ENCODE peak calls at places on chromosomes 12 and 14, in four cellular contexts. One of them, this sample, is unnamed.

GRCh38 chr12:109291531-109292341 is 17.3 kb downstream of the FOXN4 start:
- DNase-seq in GM12892: no peak
- DNase-seq in breast epithelium: no peak
- DNase-seq in fibroblast of lung: peak
- DNase-seq in this sample: peak

GRCh38 chr12:18719922-18720321 is 17.9 kb downstream of the PLCZ1 start:
- DNase-seq in fibroblast of lung: peak
- DNase-seq in GM12892: no peak
- DNase-seq in breast epithelium: no peak
- DNase-seq in this sample: no peak

GRCh38 chr12:21434704-21435103 is 2.8 kb upstream of the PYROXD1 start:
- DNase-seq in fibroblast of lung: no peak
- DNase-seq in breast epithelium: no peak
- DNase-seq in GM12892: no peak
- DNase-seq in this sample: no peak

GRCh38 chr12:108694812-108695278 is 36.5 kb downstream of the CORO1C start:
- DNase-seq in breast epithelium: no peak
- DNase-seq in GM12892: no peak
- DNase-seq in fibroblast of lung: peak
- DNase-seq in this sample: no peak

GRCh38 chr12:46342562-46343033 is 30.0 kb downstream of the SLC38A2 start:
- DNase-seq in GM12892: no peak
- DNase-seq in breast epithelium: no peak
- DNase-seq in fibroblast of lung: no peak
- DNase-seq in this sample: no peak

GRCh38 chr14:68937790-68938514 is 41.1 kb downstream of the ACTN1 start:
- DNase-seq in breast epithelium: peak
- DNase-seq in fibroblast of lung: peak
- DNase-seq in GM12892: no peak
- DNase-seq in this sample: no peak

GRCh38 chr14:24237463-24237955 is 4.8 kb downstream of the GMPR2 start:
- DNase-seq in breast epithelium: no peak
- DNase-seq in fibroblast of lung: no peak
- DNase-seq in GM12892: no peak
- DNase-seq in this sample: no peak

GRCh38 chr12:9661720-9662119 is 7.8 kb upstream of the CLEC2D start:
- DNase-seq in GM12892: no peak
- DNase-seq in breast epithelium: no peak
- DNase-seq in fibroblast of lung: no peak
- DNase-seq in this sample: no peak

GRCh38 chr12:95169368-95169767 is 47.9 kb downstream of the FGD6 start:
- DNase-seq in GM12892: no peak
- DNase-seq in breast epithelium: no peak
- DNase-seq in fibroblast of lung: peak
- DNase-seq in this sample: no peak

GRCh38 chr12:50174971-50175715 is 8.0 kb upstream of the CERS5 start:
- DNase-seq in fibroblast of lung: peak
- DNase-seq in GM12892: no peak
- DNase-seq in breast epithelium: no peak
- DNase-seq in this sample: no peak

GRCh38 chr14:54486685-54487084 is 2.1 kb downstream of the GMFB start:
- DNase-seq in fibroblast of lung: no peak
- DNase-seq in breast epithelium: no peak
- DNase-seq in GM12892: no peak
- DNase-seq in this sample: no peak

GRCh38 chr12:98754095-98754494 is 109.0 kb downstream of the APAF1 start:
- DNase-seq in GM12892: peak
- DNase-seq in fibroblast of lung: peak
- DNase-seq in breast epithelium: no peak
- DNase-seq in this sample: peak

GRCh38 chr12:93125126-93125525 is 196.0 kb upstream of the EEA1 start:
- DNase-seq in GM12892: no peak
- DNase-seq in breast epithelium: no peak
- DNase-seq in fibroblast of lung: no peak
- DNase-seq in this sample: no peak

GRCh38 chr12:34304546-34304945 is 282.2 kb downstream of the ALG10 start:
- DNase-seq in GM12892: no peak
- DNase-seq in fibroblast of lung: no peak
- DNase-seq in breast epithelium: no peak
- DNase-seq in this sample: no peak

GRCh38 chr12:58452546-58452945 is 467.8 kb downstream of the LRIG3 start:
- DNase-seq in breast epithelium: no peak
- DNase-seq in fibroblast of lung: peak
- DNase-seq in GM12892: no peak
- DNase-seq in this sample: no peak

GRCh38 chr14:37573355-37573754 is 21.7 kb downstream of the FOXA1 start:
- DNase-seq in fibroblast of lung: no peak
- DNase-seq in breast epithelium: no peak
- DNase-seq in GM12892: no peak
- DNase-seq in this sample: no peak

GRCh38 chr12:126663304-126664094 is 1598.3 kb downstream of the AACS start:
- DNase-seq in GM12892: no peak
- DNase-seq in fibroblast of lung: no peak
- DNase-seq in breast epithelium: no peak
- DNase-seq in this sample: no peak

GRCh38 chr14:30223966-30224365 is 296.3 kb upstream of the PRKD1 start:
- DNase-seq in breast epithelium: peak
- DNase-seq in fibroblast of lung: peak
- DNase-seq in GM12892: no peak
- DNase-seq in this sample: no peak

GRCh38 chr12:28517101-28517500 is 326.8 kb downstream of the CCDC91 start:
- DNase-seq in breast epithelium: no peak
- DNase-seq in GM12892: no peak
- DNase-seq in fibroblast of lung: no peak
- DNase-seq in this sample: no peak

GRCh38 chr12:52280319-52280795 is 5.9 kb downstream of the KRT86 start:
- DNase-seq in breast epithelium: peak
- DNase-seq in GM12892: no peak
- DNase-seq in fibroblast of lung: peak
- DNase-seq in this sample: no peak

GRCh38 chr12:83821967-83822366 is 1090.6 kb downstream of the SLC6A15 start:
- DNase-seq in breast epithelium: no peak
- DNase-seq in GM12892: no peak
- DNase-seq in fibroblast of lung: no peak
- DNase-seq in this sample: no peak

GRCh38 chr12:1919763-1920162 is 1.3 kb upstream of the CACNA2D4 start:
- DNase-seq in GM12892: no peak
- DNase-seq in breast epithelium: no peak
- DNase-seq in fibroblast of lung: no peak
- DNase-seq in this sample: no peak

GRCh38 chr14:30243805-30244204 is 315.2 kb upstream of the G2E3 start:
- DNase-seq in fibroblast of lung: peak
- DNase-seq in GM12892: no peak
- DNase-seq in breast epithelium: no peak
- DNase-seq in this sample: no peak

GRCh38 chr12:40980346-40981005 is 207.6 kb upstream of the PDZRN4 start:
- DNase-seq in GM12892: no peak
- DNase-seq in fibroblast of lung: peak
- DNase-seq in breast epithelium: no peak
- DNase-seq in this sample: no peak

GRCh38 chr14:46490150-46490769 is 161.3 kb downstream of the RPL10L start:
- DNase-seq in fibroblast of lung: no peak
- DNase-seq in breast epithelium: no peak
- DNase-seq in GM12892: no peak
- DNase-seq in this sample: no peak

GRCh38 chr12:47236109-47236714 is 156.5 kb upstream of the AMIGO2 start:
- DNase-seq in GM12892: no peak
- DNase-seq in breast epithelium: no peak
- DNase-seq in fibroblast of lung: peak
- DNase-seq in this sample: no peak

GRCh38 chr12:6786416-6787094 is 2.8 kb upstream of the CD4 start:
- DNase-seq in breast epithelium: no peak
- DNase-seq in fibroblast of lung: no peak
- DNase-seq in GM12892: no peak
- DNase-seq in this sample: no peak

GRCh38 chr12:53204351-53204750 is 2.7 kb downstream of the ITGB7 start:
- DNase-seq in GM12892: no peak
- DNase-seq in breast epithelium: no peak
- DNase-seq in fibroblast of lung: no peak
- DNase-seq in this sample: no peak

GRCh38 chr12:62977879-62978278 is 42.9 kb upstream of the PPM1H start:
- DNase-seq in GM12892: no peak
- DNase-seq in fibroblast of lung: no peak
- DNase-seq in breast epithelium: no peak
- DNase-seq in this sample: no peak

GRCh38 chr14:61718039-61718438 is 22.7 kb downstream of the HIF1A start:
- DNase-seq in GM12892: no peak
- DNase-seq in breast epithelium: no peak
- DNase-seq in fibroblast of lung: no peak
- DNase-seq in this sample: no peak

GRCh38 chr14:91126761-91127160 is 12.9 kb downstream of the DGLUCY start:
- DNase-seq in breast epithelium: no peak
- DNase-seq in fibroblast of lung: no peak
- DNase-seq in GM12892: no peak
- DNase-seq in this sample: no peak

GRCh38 chr12:99765469-99766114 is 118.0 kb downstream of the GARIN6 start:
- DNase-seq in breast epithelium: no peak
- DNase-seq in GM12892: no peak
- DNase-seq in fibroblast of lung: no peak
- DNase-seq in this sample: no peak

GRCh38 chr12:77625441-77625840 is 205.3 kb upstream of the NAV3 start:
- DNase-seq in GM12892: no peak
- DNase-seq in fibroblast of lung: peak
- DNase-seq in breast epithelium: no peak
- DNase-seq in this sample: no peak

GRCh38 chr12:89153341-89153740 is 199.0 kb downstream of the DUSP6 start:
- DNase-seq in breast epithelium: no peak
- DNase-seq in GM12892: no peak
- DNase-seq in fibroblast of lung: no peak
- DNase-seq in this sample: no peak

This sample was measured in dorsolateral prefrontal cortex.